ENCODE peak calls at places on chromosomes 7 and 10, in four cellular contexts. One of them, this sample, is unnamed.

GRCh38 chr7:2363283-2363682 is 8.7 kb downstream of the EIF3B start:
- DNase-seq in mammary epithelial cell: no peak
- DNase-seq in hepatocyte: no peak
- DNase-seq in GM12891: no peak
- DNase-seq in this sample: no peak

GRCh38 chr10:48794074-48794473 is 109.4 kb downstream of the WDFY4 start:
- DNase-seq in hepatocyte: no peak
- DNase-seq in mammary epithelial cell: peak
- DNase-seq in GM12891: no peak
- DNase-seq in this sample: no peak

GRCh38 chr7:92614586-92615237 is 24.5 kb upstream of the FAM133B start:
- DNase-seq in hepatocyte: peak
- DNase-seq in mammary epithelial cell: no peak
- DNase-seq in GM12891: no peak
- DNase-seq in this sample: no peak

GRCh38 chr7:51543801-51544553 is 227.4 kb upstream of the COBL start:
- DNase-seq in GM12891: no peak
- DNase-seq in mammary epithelial cell: no peak
- DNase-seq in hepatocyte: no peak
- DNase-seq in this sample: no peak

GRCh38 chr7:87058739-87059524 is 522 bp downstream of the ELAPOR2 start:
- DNase-seq in mammary epithelial cell: no peak
- DNase-seq in GM12891: peak
- DNase-seq in hepatocyte: peak
- DNase-seq in this sample: peak

GRCh38 chr10:93859049-93859655 is 34.6 kb upstream of the SLC35G1 start:
- DNase-seq in GM12891: no peak
- DNase-seq in hepatocyte: no peak
- DNase-seq in mammary epithelial cell: no peak
- DNase-seq in this sample: no peak

GRCh38 chr7:1750541-1751021 is 80.5 kb downstream of the ELFN1 start:
- DNase-seq in mammary epithelial cell: no peak
- DNase-seq in GM12891: no peak
- DNase-seq in hepatocyte: no peak
- DNase-seq in this sample: no peak

GRCh38 chr7:114048386-114049235 is 129.8 kb upstream of the PPP1R3A start:
- DNase-seq in mammary epithelial cell: no peak
- DNase-seq in GM12891: no peak
- DNase-seq in hepatocyte: peak
- DNase-seq in this sample: peak

GRCh38 chr7:22827563-22827962 is 4.9 kb upstream of the TOMM7 start:
- DNase-seq in GM12891: no peak
- DNase-seq in mammary epithelial cell: no peak
- DNase-seq in hepatocyte: no peak
- DNase-seq in this sample: no peak

GRCh38 chr10:74035324-74035723 is 37.4 kb downstream of the VCL start:
- DNase-seq in hepatocyte: no peak
- DNase-seq in GM12891: no peak
- DNase-seq in mammary epithelial cell: no peak
- DNase-seq in this sample: no peak

GRCh38 chr10:13346280-13346819 is 1.7 kb downstream of the SEPHS1 start:
- DNase-seq in hepatocyte: peak
- DNase-seq in GM12891: no peak
- DNase-seq in mammary epithelial cell: peak
- DNase-seq in this sample: no peak

GRCh38 chr10:107450056-107450455 is 285.6 kb upstream of the SORCS1 start:
- DNase-seq in GM12891: no peak
- DNase-seq in mammary epithelial cell: no peak
- DNase-seq in hepatocyte: no peak
- DNase-seq in this sample: no peak

GRCh38 chr10:57102234-57102633 is 741.2 kb upstream of the ZWINT start:
- DNase-seq in hepatocyte: peak
- DNase-seq in GM12891: no peak
- DNase-seq in mammary epithelial cell: no peak
- DNase-seq in this sample: no peak

GRCh38 chr7:91046322-91047088 is 217.7 kb upstream of the FZD1 start:
- DNase-seq in hepatocyte: no peak
- DNase-seq in GM12891: no peak
- DNase-seq in mammary epithelial cell: no peak
- DNase-seq in this sample: no peak

GRCh38 chr10:101155896-101156295 is 24.8 kb downstream of the TLX1 start:
- DNase-seq in mammary epithelial cell: no peak
- DNase-seq in GM12891: no peak
- DNase-seq in hepatocyte: no peak
- DNase-seq in this sample: no peak

GRCh38 chr10:22713853-22714523 is 390 bp downstream of the PIP4K2A start:
- DNase-seq in hepatocyte: peak
- DNase-seq in GM12891: no peak
- DNase-seq in mammary epithelial cell: peak
- DNase-seq in this sample: peak

GRCh38 chr10:6494934-6495592 is 85.0 kb downstream of the PRKCQ start:
- DNase-seq in GM12891: no peak
- DNase-seq in hepatocyte: no peak
- DNase-seq in mammary epithelial cell: no peak
- DNase-seq in this sample: no peak

GRCh38 chr7:4103352-4104091 is 578.6 kb upstream of the FOXK1 start:
- DNase-seq in GM12891: no peak
- DNase-seq in mammary epithelial cell: peak
- DNase-seq in hepatocyte: no peak
- DNase-seq in this sample: peak

GRCh38 chr7:30965372-30965771 is 1.6 kb downstream of the GHRHR start:
- DNase-seq in hepatocyte: no peak
- DNase-seq in mammary epithelial cell: peak
- DNase-seq in GM12891: no peak
- DNase-seq in this sample: no peak

GRCh38 chr10:22476601-22477364 is 131.5 kb downstream of the SPAG6 start:
- DNase-seq in mammary epithelial cell: no peak
- DNase-seq in GM12891: no peak
- DNase-seq in hepatocyte: peak
- DNase-seq in this sample: no peak

GRCh38 chr7:31382722-31383121 is 42.2 kb upstream of the NEUROD6 start:
- DNase-seq in GM12891: no peak
- DNase-seq in hepatocyte: no peak
- DNase-seq in mammary epithelial cell: peak
- DNase-seq in this sample: no peak